ENCODE peak calls at places on chromosomes 6 and 20, in eight cellular contexts. One of them, this sample, is unnamed.

GRCh38 chr6:104525677-104526322 is 333.9 kb downstream of the HACE1 start:
- DNase-seq in CD4-positive, CD25-positive, alpha-beta regulatory T cell: peak
- DNase-seq in HT1080: peak
- DNase-seq in NCI-H510A: peak
- DNase-seq in T-helper 1 cell: peak
- DNase-seq in A549: peak
- DNase-seq in Calu3: peak
- DNase-seq in AG08395: peak
- DNase-seq in this sample: peak

GRCh38 chr6:46838033-46838432 is 44.8 kb downstream of the MEP1A start:
- DNase-seq in CD4-positive, CD25-positive, alpha-beta regulatory T cell: no peak
- DNase-seq in HT1080: no peak
- DNase-seq in NCI-H510A: no peak
- DNase-seq in T-helper 1 cell: no peak
- DNase-seq in A549: no peak
- DNase-seq in Calu3: no peak
- DNase-seq in AG08395: no peak
- DNase-seq in this sample: no peak

GRCh38 chr6:106631356-106631755 is 2.0 kb downstream of the QRSL1 start:
- DNase-seq in CD4-positive, CD25-positive, alpha-beta regulatory T cell: no peak
- DNase-seq in HT1080: no peak
- DNase-seq in NCI-H510A: no peak
- DNase-seq in T-helper 1 cell: no peak
- DNase-seq in A549: no peak
- DNase-seq in Calu3: no peak
- DNase-seq in AG08395: peak
- DNase-seq in this sample: no peak

GRCh38 chr6:81262656-81263055 is 489.8 kb downstream of the TENT5A start:
- DNase-seq in CD4-positive, CD25-positive, alpha-beta regulatory T cell: no peak
- DNase-seq in HT1080: no peak
- DNase-seq in NCI-H510A: no peak
- DNase-seq in T-helper 1 cell: no peak
- DNase-seq in A549: no peak
- DNase-seq in Calu3: no peak
- DNase-seq in AG08395: no peak
- DNase-seq in this sample: no peak

GRCh38 chr6:39426057-39426592 is 103.6 kb upstream of the KCNK16 start:
- DNase-seq in CD4-positive, CD25-positive, alpha-beta regulatory T cell: no peak
- DNase-seq in HT1080: peak
- DNase-seq in NCI-H510A: no peak
- DNase-seq in T-helper 1 cell: no peak
- DNase-seq in A549: peak
- DNase-seq in Calu3: peak
- DNase-seq in AG08395: peak
- DNase-seq in this sample: no peak

GRCh38 chr6:116969211-116969863 is 92.3 kb downstream of the RFX6 start:
- DNase-seq in CD4-positive, CD25-positive, alpha-beta regulatory T cell: no peak
- DNase-seq in HT1080: peak
- DNase-seq in NCI-H510A: no peak
- DNase-seq in T-helper 1 cell: no peak
- DNase-seq in A549: peak
- DNase-seq in Calu3: peak
- DNase-seq in AG08395: peak
- DNase-seq in this sample: peak

GRCh38 chr20:62908971-62909791 is 17.1 kb downstream of the DIDO1 start:
- DNase-seq in CD4-positive, CD25-positive, alpha-beta regulatory T cell: no peak
- DNase-seq in HT1080: no peak
- DNase-seq in NCI-H510A: peak
- DNase-seq in T-helper 1 cell: no peak
- DNase-seq in A549: no peak
- DNase-seq in Calu3: no peak
- DNase-seq in AG08395: no peak
- DNase-seq in this sample: no peak

GRCh38 chr6:151506761-151507160 is 12.9 kb downstream of the CCDC170 start:
- DNase-seq in CD4-positive, CD25-positive, alpha-beta regulatory T cell: no peak
- DNase-seq in HT1080: no peak
- DNase-seq in NCI-H510A: no peak
- DNase-seq in T-helper 1 cell: no peak
- DNase-seq in A549: no peak
- DNase-seq in Calu3: no peak
- DNase-seq in AG08395: no peak
- DNase-seq in this sample: no peak

GRCh38 chr6:81606965-81607381 is 145.5 kb downstream of the TENT5A start:
- DNase-seq in CD4-positive, CD25-positive, alpha-beta regulatory T cell: no peak
- DNase-seq in HT1080: peak
- DNase-seq in NCI-H510A: no peak
- DNase-seq in T-helper 1 cell: no peak
- DNase-seq in A549: no peak
- DNase-seq in Calu3: no peak
- DNase-seq in AG08395: peak
- DNase-seq in this sample: no peak

GRCh38 chr20:7571521-7572065 is 368.7 kb downstream of the HAO1 start:
- DNase-seq in CD4-positive, CD25-positive, alpha-beta regulatory T cell: no peak
- DNase-seq in HT1080: no peak
- DNase-seq in NCI-H510A: no peak
- DNase-seq in T-helper 1 cell: no peak
- DNase-seq in A549: no peak
- DNase-seq in Calu3: no peak
- DNase-seq in AG08395: peak
- DNase-seq in this sample: no peak

GRCh38 chr6:85390105-85390728 is 59.7 kb upstream of the NT5E start:
- DNase-seq in CD4-positive, CD25-positive, alpha-beta regulatory T cell: no peak
- DNase-seq in HT1080: peak
- DNase-seq in NCI-H510A: no peak
- DNase-seq in T-helper 1 cell: no peak
- DNase-seq in A549: no peak
- DNase-seq in Calu3: peak
- DNase-seq in AG08395: peak
- DNase-seq in this sample: no peak

GRCh38 chr6:160082627-160083026 is 39.0 kb upstream of the SLC22A1 start:
- DNase-seq in CD4-positive, CD25-positive, alpha-beta regulatory T cell: no peak
- DNase-seq in HT1080: no peak
- DNase-seq in NCI-H510A: no peak
- DNase-seq in T-helper 1 cell: no peak
- DNase-seq in A549: no peak
- DNase-seq in Calu3: no peak
- DNase-seq in AG08395: no peak
- DNase-seq in this sample: no peak

GRCh38 chr6:4280721-4281120 is 145.3 kb upstream of the ECI2 start:
- DNase-seq in CD4-positive, CD25-positive, alpha-beta regulatory T cell: no peak
- DNase-seq in HT1080: peak
- DNase-seq in NCI-H510A: no peak
- DNase-seq in T-helper 1 cell: no peak
- DNase-seq in A549: peak
- DNase-seq in Calu3: peak
- DNase-seq in AG08395: peak
- DNase-seq in this sample: peak

GRCh38 chr20:46253391-46253790 is 54.9 kb downstream of the CDH22 start:
- DNase-seq in CD4-positive, CD25-positive, alpha-beta regulatory T cell: no peak
- DNase-seq in HT1080: peak
- DNase-seq in NCI-H510A: peak
- DNase-seq in T-helper 1 cell: no peak
- DNase-seq in A549: peak
- DNase-seq in Calu3: peak
- DNase-seq in AG08395: peak
- DNase-seq in this sample: no peak

GRCh38 chr6:127585123-127585522 is 8.1 kb downstream of the C6orf58 start:
- DNase-seq in CD4-positive, CD25-positive, alpha-beta regulatory T cell: no peak
- DNase-seq in HT1080: no peak
- DNase-seq in NCI-H510A: no peak
- DNase-seq in T-helper 1 cell: no peak
- DNase-seq in A549: no peak
- DNase-seq in Calu3: no peak
- DNase-seq in AG08395: no peak
- DNase-seq in this sample: no peak

GRCh38 chr6:107116328-107116892 is 1.1 kb upstream of the BEND3 start:
- DNase-seq in CD4-positive, CD25-positive, alpha-beta regulatory T cell: no peak
- DNase-seq in HT1080: no peak
- DNase-seq in NCI-H510A: peak
- DNase-seq in T-helper 1 cell: no peak
- DNase-seq in A549: no peak
- DNase-seq in Calu3: peak
- DNase-seq in AG08395: no peak
- DNase-seq in this sample: no peak

GRCh38 chr20:43658723-43659419 is 8.0 kb upstream of the MYBL2 start:
- DNase-seq in CD4-positive, CD25-positive, alpha-beta regulatory T cell: no peak
- DNase-seq in HT1080: no peak
- DNase-seq in NCI-H510A: no peak
- DNase-seq in T-helper 1 cell: no peak
- DNase-seq in A549: no peak
- DNase-seq in Calu3: no peak
- DNase-seq in AG08395: no peak
- DNase-seq in this sample: no peak

GRCh38 chr6:25960689-25961088 is 1.9 kb upstream of the TRIM38 start:
- DNase-seq in CD4-positive, CD25-positive, alpha-beta regulatory T cell: no peak
- DNase-seq in HT1080: no peak
- DNase-seq in NCI-H510A: no peak
- DNase-seq in T-helper 1 cell: no peak
- DNase-seq in A549: no peak
- DNase-seq in Calu3: no peak
- DNase-seq in AG08395: no peak
- DNase-seq in this sample: no peak

GRCh38 chr6:37538107-37538506 is 38.4 kb upstream of the CCDC167 start:
- DNase-seq in CD4-positive, CD25-positive, alpha-beta regulatory T cell: no peak
- DNase-seq in HT1080: peak
- DNase-seq in NCI-H510A: no peak
- DNase-seq in T-helper 1 cell: no peak
- DNase-seq in A549: peak
- DNase-seq in Calu3: peak
- DNase-seq in AG08395: peak
- DNase-seq in this sample: no peak

GRCh38 chr6:106715922-106716321 is 86.5 kb downstream of the QRSL1 start:
- DNase-seq in CD4-positive, CD25-positive, alpha-beta regulatory T cell: no peak
- DNase-seq in HT1080: no peak
- DNase-seq in NCI-H510A: no peak
- DNase-seq in T-helper 1 cell: no peak
- DNase-seq in A549: no peak
- DNase-seq in Calu3: no peak
- DNase-seq in AG08395: no peak
- DNase-seq in this sample: no peak

GRCh38 chr6:39669117-39669690 is 56.0 kb downstream of the KIF6 start:
- DNase-seq in CD4-positive, CD25-positive, alpha-beta regulatory T cell: no peak
- DNase-seq in HT1080: peak
- DNase-seq in NCI-H510A: no peak
- DNase-seq in T-helper 1 cell: no peak
- DNase-seq in A549: no peak
- DNase-seq in Calu3: no peak
- DNase-seq in AG08395: no peak
- DNase-seq in this sample: no peak

GRCh38 chr20:45096781-45097180 is 4.1 kb downstream of the KCNS1 start:
- DNase-seq in CD4-positive, CD25-positive, alpha-beta regulatory T cell: no peak
- DNase-seq in HT1080: no peak
- DNase-seq in NCI-H510A: no peak
- DNase-seq in T-helper 1 cell: no peak
- DNase-seq in A549: no peak
- DNase-seq in Calu3: no peak
- DNase-seq in AG08395: no peak
- DNase-seq in this sample: no peak

GRCh38 chr20:3701061-3701998 is 11.1 kb downstream of the SIGLEC1 start:
- DNase-seq in CD4-positive, CD25-positive, alpha-beta regulatory T cell: no peak
- DNase-seq in HT1080: no peak
- DNase-seq in NCI-H510A: no peak
- DNase-seq in T-helper 1 cell: no peak
- DNase-seq in A549: no peak
- DNase-seq in Calu3: no peak
- DNase-seq in AG08395: no peak
- DNase-seq in this sample: no peak

GRCh38 chr6:168871535-168872106 is 382.0 kb downstream of the THBS2 start:
- DNase-seq in CD4-positive, CD25-positive, alpha-beta regulatory T cell: no peak
- DNase-seq in HT1080: no peak
- DNase-seq in NCI-H510A: no peak
- DNase-seq in T-helper 1 cell: no peak
- DNase-seq in A549: no peak
- DNase-seq in Calu3: peak
- DNase-seq in AG08395: no peak
- DNase-seq in this sample: no peak

GRCh38 chr20:2865630-2866029 is 7.7 kb upstream of the PTPRA start:
- DNase-seq in CD4-positive, CD25-positive, alpha-beta regulatory T cell: no peak
- DNase-seq in HT1080: no peak
- DNase-seq in NCI-H510A: no peak
- DNase-seq in T-helper 1 cell: no peak
- DNase-seq in A549: no peak
- DNase-seq in Calu3: no peak
- DNase-seq in AG08395: no peak
- DNase-seq in this sample: no peak

GRCh38 chr20:32470025-32470861 is 112.1 kb downstream of the ASXL1 start:
- DNase-seq in CD4-positive, CD25-positive, alpha-beta regulatory T cell: no peak
- DNase-seq in HT1080: peak
- DNase-seq in NCI-H510A: no peak
- DNase-seq in T-helper 1 cell: no peak
- DNase-seq in A549: peak
- DNase-seq in Calu3: peak
- DNase-seq in AG08395: peak
- DNase-seq in this sample: peak

GRCh38 chr6:163294734-163295133 is 119.8 kb upstream of the QKI start:
- DNase-seq in CD4-positive, CD25-positive, alpha-beta regulatory T cell: no peak
- DNase-seq in HT1080: no peak
- DNase-seq in NCI-H510A: no peak
- DNase-seq in T-helper 1 cell: no peak
- DNase-seq in A549: no peak
- DNase-seq in Calu3: no peak
- DNase-seq in AG08395: no peak
- DNase-seq in this sample: no peak

GRCh38 chr6:138468320-138469015 is 30.8 kb downstream of the NHSL1 start:
- DNase-seq in CD4-positive, CD25-positive, alpha-beta regulatory T cell: no peak
- DNase-seq in HT1080: peak
- DNase-seq in NCI-H510A: no peak
- DNase-seq in T-helper 1 cell: no peak
- DNase-seq in A549: peak
- DNase-seq in Calu3: no peak
- DNase-seq in AG08395: no peak
- DNase-seq in this sample: no peak